ENCODE peak calls at places on chromosomes 3 and 15, in nine cellular contexts. Z, I, W, Q, F, O, J, V and R are unnamed samples.

GRCh38 chr3:134562055-134562454 is 76.2 kb downstream of the CEP63 start:
- DNase-seq in I (no peak), J (no peak), Z (no peak), V (no peak), W (no peak), O (no peak), F (no peak), Q (no peak), R (no peak)

GRCh38 chr15:70424937-70425411 is 327.3 kb upstream of the TLE3 start:
- DNase-seq in V (no peak), O (no peak), Q (no peak), J (no peak), F (no peak), Z (no peak), I (no peak), W (no peak), R (no peak)

GRCh38 chr3:10284496-10284895 is 8.3 kb downstream of the GHRL start:
- DNase-seq in V (no peak), J (no peak), F (no peak), Q (no peak), Z (no peak), W (no peak), I (no peak), O (no peak), R (no peak)

GRCh38 chr3:58116161-58116955 is 94.4 kb downstream of the DNASE1L3 start:
- DNase-seq in Z (no peak), Q (no peak), V (no peak), J (no peak), I (no peak), W (no peak), O (no peak), F (no peak), R (no peak)

GRCh38 chr3:152335273-152335672 is 66.5 kb downstream of the MBNL1 start:
- DNase-seq in F (no peak), Q (no peak), Z (no peak), O (no peak), I (no peak), V (no peak), J (no peak), W (no peak), R (no peak)

GRCh38 chr15:70379134-70379533 is 281.4 kb upstream of the TLE3 start:
- DNase-seq in F (peak; percentile 45), W (no peak), O (no peak), I (no peak), V (no peak), J (no peak), Q (no peak), Z (no peak), R (no peak)

GRCh38 chr3:182710557-182711157 is 82.6 kb upstream of the ATP11B start:
- DNase-seq in W (no peak), Z (no peak), Q (peak; percentile 41), J (no peak), V (no peak), O (no peak), I (peak; percentile 16), F (no peak), R (no peak)

GRCh38 chr15:84604804-84605203 is 4.0 kb downstream of the ZSCAN2 start:
- DNase-seq in Q (no peak), O (no peak), I (no peak), V (no peak), J (no peak), Z (no peak), F (no peak), W (no peak), R (no peak)

GRCh38 chr3:180267202-180267843 is 230.6 kb upstream of the PEX5L start:
- DNase-seq in I (no peak), W (no peak), F (no peak), O (no peak), Q (no peak), J (no peak), V (no peak), Z (no peak), R (no peak)

GRCh38 chr3:31227152-31227581 is 305.6 kb upstream of the STT3B start:
- DNase-seq in O (no peak), I (no peak), J (no peak), W (no peak), Q (no peak), F (no peak), V (no peak), Z (no peak), R (no peak)

GRCh38 chr15:63040954-63041353 is 1.6 kb upstream of the TPM1 start:
- DNase-seq in Z (no peak), W (no peak), F (no peak), O (no peak), I (no peak), Q (no peak), V (no peak), J (no peak), R (no peak)

DNA sequence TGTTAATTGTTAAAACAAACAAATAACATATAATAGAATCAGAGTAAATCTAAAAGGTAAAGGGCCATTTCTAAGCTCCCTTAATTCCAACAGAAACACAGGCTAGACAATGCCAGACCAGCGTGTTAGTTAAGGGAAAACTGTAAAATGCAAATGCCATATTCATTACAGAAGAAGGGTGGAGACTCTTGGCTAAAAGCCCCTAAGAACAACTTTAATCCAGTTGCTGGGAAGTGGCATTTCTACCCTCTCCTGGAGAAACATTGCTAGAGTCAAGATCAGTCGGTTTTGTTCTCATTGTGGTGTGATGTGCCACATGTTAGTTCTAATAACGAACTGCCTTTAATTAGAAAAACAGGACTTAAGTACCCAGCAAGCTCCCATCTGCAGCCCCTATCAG is 1134.9 kb downstream of the ROBO1 start:
- DNase-seq in Z (no peak), F (no peak), I (no peak), O (no peak), J (no peak), V (no peak), Q (no peak), W (no peak), R (no peak)
- TF ChIP-seq CTCF in Z (no peak), F (no peak), I (no peak), O (no peak), J (no peak), V (no peak), Q (no peak), W (no peak), R (no peak)

GRCh38 chr3:14082108-14082657 is 42.5 kb downstream of the CHCHD4 start:
- DNase-seq in W (no peak), O (no peak), V (no peak), F (no peak), J (no peak), Q (no peak), Z (no peak), I (no peak), R (no peak)
- TF ChIP-seq EP300 in W (no peak), O (no peak), V (no peak), F (no peak), J (no peak), Q (no peak), Z (no peak), I (no peak), R (no peak)

DNA sequence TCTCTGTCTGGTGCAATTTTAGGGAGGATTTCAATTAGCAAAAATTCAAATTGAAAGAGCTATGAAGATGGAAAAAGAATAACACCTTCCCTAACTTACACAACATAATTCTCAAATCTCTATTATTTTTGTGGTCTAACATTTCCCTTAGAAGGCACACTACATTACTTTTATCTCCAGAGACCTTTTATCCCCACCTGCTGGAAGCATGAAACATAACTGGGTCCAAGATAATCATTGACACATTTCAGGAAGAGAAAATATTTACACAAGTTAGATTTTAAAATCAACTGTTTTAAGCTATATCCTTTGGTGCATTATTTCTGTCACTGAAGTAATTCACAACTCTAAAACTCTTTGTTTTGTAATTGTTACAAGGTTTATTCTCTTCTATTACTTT is 779.5 kb downstream of the ROBO1 start:
- DNase-seq in J (no peak), W (no peak), O (no peak), F (no peak), I (peak; percentile 59), Z (peak; percentile 33), V (no peak), Q (no peak), R (no peak)
- TF ChIP-seq CTCF in J (peak; percentile 21), W (peak; percentile 7), O (no peak), F (peak; percentile 22), I (peak; percentile 68), Z (peak; percentile 49), V (no peak), Q (no peak), R (no peak)

DNA sequence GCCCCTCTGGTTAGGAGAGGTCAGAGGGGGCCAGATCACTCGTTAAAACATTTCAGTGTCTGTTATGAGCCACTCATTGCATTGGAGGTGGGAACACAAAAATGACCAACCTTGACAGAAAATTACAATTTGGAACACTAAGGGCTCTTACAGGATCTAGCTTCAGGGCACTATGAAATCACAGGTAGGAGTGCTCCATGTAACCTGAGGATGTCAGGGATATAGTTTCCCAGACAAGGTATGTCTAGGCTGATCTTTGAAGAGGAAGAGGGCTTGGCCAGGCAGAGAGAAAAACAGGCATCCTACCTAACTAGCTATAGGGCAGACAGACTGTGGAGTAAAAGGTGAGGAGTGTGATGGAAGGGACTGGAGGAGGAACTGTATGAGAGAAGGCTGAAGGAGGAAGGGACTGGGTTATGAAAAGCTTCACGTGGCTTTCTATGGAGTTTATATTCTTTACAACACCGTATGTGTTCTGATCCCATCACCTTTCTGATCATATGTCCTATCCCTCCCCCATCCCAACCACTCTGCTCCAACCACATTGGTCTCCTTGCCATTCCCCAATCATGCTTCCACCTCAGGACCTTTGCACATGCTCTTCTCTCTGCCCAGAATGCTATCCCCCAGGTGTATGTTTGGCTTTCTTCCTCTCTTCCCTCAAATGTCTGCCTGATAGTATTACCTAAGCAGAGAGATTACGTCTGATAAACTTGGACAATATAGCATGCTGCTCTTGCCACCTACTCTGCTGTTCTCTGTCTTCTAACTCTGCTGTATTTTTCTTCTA is 88.2 kb downstream of the CCR1 start:
- DNase-seq in W (no peak), O (no peak), J (no peak), I (no peak), Q (no peak), F (no peak), Z (no peak), V (no peak), R (no peak)
- TF ChIP-seq EP300 in W (no peak), O (no peak), J (no peak), I (no peak), Q (no peak), F (no peak), Z (no peak), V (no peak), R (no peak)

DNA sequence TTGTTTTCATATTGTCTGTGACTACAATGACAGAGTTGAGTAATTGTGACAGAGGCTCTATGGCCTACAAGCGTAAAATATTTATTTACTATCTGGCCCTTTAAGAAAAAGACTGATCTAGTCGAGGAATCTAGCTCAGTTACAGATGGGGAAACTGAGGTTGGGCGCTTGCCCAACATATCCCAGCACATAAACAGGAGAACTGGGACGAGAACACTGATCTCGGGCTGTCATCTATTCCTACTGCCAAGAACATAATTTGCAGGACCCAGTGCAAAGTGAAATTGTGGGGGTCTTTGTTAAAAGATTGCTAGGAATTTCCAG is 1.9 kb downstream of the FES start:
- DNase-seq in W (no peak), O (peak; percentile 22), F (no peak), V (no peak), I (no peak), Z (no peak), J (no peak), Q (no peak), R (no peak)
- TF ChIP-seq CTCF in W (no peak), O (no peak), F (no peak), V (no peak), I (no peak), Z (peak; percentile 24), J (no peak), Q (no peak), R (no peak)